ENCODE peak calls at places on chromosomes 5 and 9, in four cellular contexts. M, V, P and C are unnamed samples.

GRCh38 chr5:154487541-154487940 is 9.5 kb upstream of the HAND1 start:
- DNase-seq in M (no peak), V (no peak), P (no peak), C (peak)

GRCh38 chr9:89933578-89933977 is 328.8 kb downstream of the GADD45G start:
- DNase-seq in M (no peak), V (no peak), P (no peak), C (no peak)

GRCh38 chr9:4572184-4572826 is 82.0 kb downstream of the SLC1A1 start:
- DNase-seq in M (no peak), V (no peak), P (no peak), C (no peak)

GRCh38 chr9:136018257-136019031 is 57.3 kb upstream of the UBAC1 start:
- DNase-seq in M (peak), V (no peak), P (no peak), C (no peak)

GRCh38 chr5:181120311-181120710 is 10.7 kb downstream of the OR2V1 start:
- DNase-seq in M (no peak), V (no peak), P (no peak), C (no peak)

GRCh38 chr9:135749171-135750045 is 47.4 kb downstream of the KCNT1 start:
- DNase-seq in M (no peak), V (no peak), P (no peak), C (no peak)

GRCh38 chr9:28394774-28395173 is 821.5 kb upstream of the C9orf72 start:
- DNase-seq in M (no peak), V (no peak), P (no peak), C (no peak)

GRCh38 chr5:14143843-14144585 is 872 bp downstream of the TRIO start:
- DNase-seq in M (peak), V (peak), P (no peak), C (peak)

GRCh38 chr5:111628901-111629300 is 116.6 kb upstream of the STARD4 start:
- DNase-seq in M (no peak), V (no peak), P (no peak), C (no peak)

GRCh38 chr5:89037090-89037489 is 154.1 kb upstream of the MEF2C start:
- DNase-seq in M (no peak), V (no peak), P (no peak), C (no peak)

GRCh38 chr5:178589180-178590140 is 733 bp downstream of the COL23A1 start:
- DNase-seq in M (no peak), V (no peak), P (no peak), C (peak)

GRCh38 chr9:63816742-63817621 is 1468.0 kb downstream of the FOXD4L5 start:
- DNase-seq in M (peak), V (peak), P (no peak), C (peak)

GRCh38 chr5:45094876-45095275 is 286.1 kb downstream of the MRPS30 start:
- DNase-seq in M (no peak), V (no peak), P (no peak), C (no peak)

GRCh38 chr5:55667938-55668337 is 44.2 kb downstream of the SLC38A9 start:
- DNase-seq in M (no peak), V (no peak), P (no peak), C (no peak)

GRCh38 chr9:84481819-84482218 is 141.3 kb upstream of the SLC28A3 start:
- DNase-seq in M (no peak), V (no peak), P (no peak), C (no peak)

GRCh38 chr9:137380171-137380570 is 42.8 kb downstream of the EXD3 start:
- DNase-seq in M (no peak), V (no peak), P (no peak), C (no peak)

GRCh38 chr5:172004824-172005237 is 1.6 kb downstream of the FBXW11 start:
- DNase-seq in M (no peak), V (no peak), P (no peak), C (no peak)

GRCh38 chr5:142641681-142642080 is 44.2 kb downstream of the FGF1 start:
- DNase-seq in M (no peak), V (no peak), P (no peak), C (no peak)

GRCh38 chr5:79576606-79577289 is 35.5 kb upstream of the TENT2 start:
- DNase-seq in M (no peak), V (no peak), P (no peak), C (no peak)

GRCh38 chr5:169050146-169050571 is 250.8 kb downstream of the SLIT3 start:
- DNase-seq in M (no peak), V (no peak), P (no peak), C (no peak)

GRCh38 chr5:154520861-154521453 is 42.9 kb upstream of the HAND1 start:
- DNase-seq in M (no peak), V (peak), P (peak), C (peak)

GRCh38 chr5:109857405-109858031 is 167.8 kb downstream of the MAN2A1 start:
- DNase-seq in M (no peak), V (no peak), P (no peak), C (no peak)

GRCh38 chr5:135667204-135667603 is 88.4 kb upstream of the CXCL14 start:
- DNase-seq in M (no peak), V (no peak), P (no peak), C (no peak)

GRCh38 chr5:169190860-169191259 is 110.1 kb downstream of the SLIT3 start:
- DNase-seq in M (no peak), V (no peak), P (no peak), C (no peak)

GRCh38 chr9:108934323-108934885 is at the start of gene ABITRAM:
- DNase-seq in M (peak), V (peak), P (peak), C (peak)

GRCh38 chr5:123209163-123210013 is 120.3 kb downstream of the PRDM6 start:
- DNase-seq in M (no peak), V (no peak), P (peak), C (no peak)

GRCh38 chr5:97629281-97629680 is 446.2 kb upstream of the RIOK2 start:
- DNase-seq in M (no peak), V (no peak), P (peak), C (no peak)

GRCh38 chr9:128082173-128082572 is 14.1 kb downstream of the SLC25A25 start:
- DNase-seq in M (no peak), V (no peak), P (peak), C (no peak)

GRCh38 chr5:160165137-160166068 is 46.2 kb upstream of the PWWP2A start:
- DNase-seq in M (peak), V (peak), P (peak), C (no peak)

GRCh38 chr9:34654317-34655083 is 2.5 kb downstream of the IL11RA start:
- DNase-seq in M (peak), V (no peak), P (no peak), C (no peak)

GRCh38 chr5:81924467-81924866 is 47.4 kb upstream of the ATG10 start:
- DNase-seq in M (no peak), V (no peak), P (no peak), C (no peak)

GRCh38 chr5:138641547-138642298 is 66.5 kb upstream of the HSPA9 start:
- DNase-seq in M (no peak), V (peak), P (peak), C (no peak)

GRCh38 chr5:1708592-1709141 is 91.0 kb downstream of the MRPL36 start:
- DNase-seq in M (no peak), V (no peak), P (no peak), C (no peak)

GRCh38 chr5:52789378-52789777 is 1.7 kb downstream of the ITGA1 start:
- DNase-seq in M (no peak), V (no peak), P (no peak), C (no peak)

GRCh38 chr9:105219291-105219805 is 25.1 kb upstream of the SLC44A1 start:
- DNase-seq in M (no peak), V (no peak), P (no peak), C (no peak)

GRCh38 chr9:13750061-13750460 is 470.6 kb upstream of the MPDZ start:
- DNase-seq in M (no peak), V (no peak), P (no peak), C (no peak)
- TF ChIP-seq POLR2AphosphoS5 in M (no peak), V (no peak), P (no peak), C (no peak)

GRCh38 chr9:23825143-23825531 is 903 bp downstream of the ELAVL2 start:
- DNase-seq in M (no peak), V (no peak), P (no peak), C (no peak)

GRCh38 chr9:23825700-23826099 is 340 bp downstream of the ELAVL2 start:
- DNase-seq in M (no peak), V (no peak), P (no peak), C (no peak)

GRCh38 chr9:23826120-23826629 is at the start of gene ELAVL2:
- DNase-seq in M (peak), V (peak), P (no peak), C (no peak)

GRCh38 chr9:23822331-23823169 is 3.5 kb downstream of the ELAVL2 start:
- DNase-seq in M (no peak), V (no peak), P (no peak), C (no peak)

GRCh38 chr9:23824241-23825142 is 1.5 kb downstream of the ELAVL2 start:
- DNase-seq in M (no peak), V (peak), P (no peak), C (no peak)
- TF ChIP-seq POLR2AphosphoS5 in M (no peak), V (no peak), P (no peak), C (no peak)

DNA sequence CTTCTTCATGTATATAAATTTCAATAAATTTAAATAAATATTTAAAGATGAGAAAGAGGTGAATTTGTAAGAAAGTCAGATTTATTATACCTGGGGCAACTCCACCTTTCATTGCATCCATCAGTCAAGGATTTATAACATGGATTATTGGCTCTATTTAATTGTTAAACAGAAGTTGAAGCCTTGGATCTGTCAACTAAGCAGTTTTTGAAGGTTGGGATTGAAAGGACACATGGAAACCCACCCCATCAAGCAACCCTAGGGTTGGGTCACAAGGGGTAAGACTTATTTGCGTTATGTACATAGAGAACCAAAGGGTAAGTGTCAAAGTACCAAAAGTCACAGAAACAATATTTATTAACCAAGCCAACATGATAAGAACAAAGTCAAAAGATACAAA is 342.5 kb downstream of the ELAVL2 start:
- DNase-seq in M (no peak), V (no peak), P (no peak), C (no peak)
- TF ChIP-seq POLR2AphosphoS5 in M (no peak), V (no peak), P (no peak), C (no peak)

GRCh38 chr9:36138901-36139300 is 2.4 kb downstream of the GLIPR2 start:
- DNase-seq in M (peak), V (no peak), P (no peak), C (no peak)
- TF ChIP-seq POLR2AphosphoS5 in M (no peak), V (no peak), P (no peak), C (no peak)

GRCh38 chr5:131220566-131220965 is 43.3 kb upstream of the CDC42SE2 start:
- DNase-seq in M (no peak), V (no peak), P (no peak), C (no peak)

GRCh38 chr5:131221888-131222287 is 42.0 kb upstream of the CDC42SE2 start:
- DNase-seq in M (no peak), V (no peak), P (no peak), C (no peak)

GRCh38 chr5:131223751-131224386 is 40.0 kb upstream of the CDC42SE2 start:
- DNase-seq in M (no peak), V (no peak), P (no peak), C (no peak)

GRCh38 chr5:131224387-131225191 is 39.3 kb upstream of the CDC42SE2 start:
- DNase-seq in M (no peak), V (peak), P (no peak), C (no peak)

GRCh38 chr5:131222731-131223130 is 41.1 kb upstream of the CDC42SE2 start:
- DNase-seq in M (no peak), V (no peak), P (no peak), C (no peak)
- TF ChIP-seq POLR2AphosphoS5 in M (no peak), V (no peak), P (no peak), C (no peak)

DNA sequence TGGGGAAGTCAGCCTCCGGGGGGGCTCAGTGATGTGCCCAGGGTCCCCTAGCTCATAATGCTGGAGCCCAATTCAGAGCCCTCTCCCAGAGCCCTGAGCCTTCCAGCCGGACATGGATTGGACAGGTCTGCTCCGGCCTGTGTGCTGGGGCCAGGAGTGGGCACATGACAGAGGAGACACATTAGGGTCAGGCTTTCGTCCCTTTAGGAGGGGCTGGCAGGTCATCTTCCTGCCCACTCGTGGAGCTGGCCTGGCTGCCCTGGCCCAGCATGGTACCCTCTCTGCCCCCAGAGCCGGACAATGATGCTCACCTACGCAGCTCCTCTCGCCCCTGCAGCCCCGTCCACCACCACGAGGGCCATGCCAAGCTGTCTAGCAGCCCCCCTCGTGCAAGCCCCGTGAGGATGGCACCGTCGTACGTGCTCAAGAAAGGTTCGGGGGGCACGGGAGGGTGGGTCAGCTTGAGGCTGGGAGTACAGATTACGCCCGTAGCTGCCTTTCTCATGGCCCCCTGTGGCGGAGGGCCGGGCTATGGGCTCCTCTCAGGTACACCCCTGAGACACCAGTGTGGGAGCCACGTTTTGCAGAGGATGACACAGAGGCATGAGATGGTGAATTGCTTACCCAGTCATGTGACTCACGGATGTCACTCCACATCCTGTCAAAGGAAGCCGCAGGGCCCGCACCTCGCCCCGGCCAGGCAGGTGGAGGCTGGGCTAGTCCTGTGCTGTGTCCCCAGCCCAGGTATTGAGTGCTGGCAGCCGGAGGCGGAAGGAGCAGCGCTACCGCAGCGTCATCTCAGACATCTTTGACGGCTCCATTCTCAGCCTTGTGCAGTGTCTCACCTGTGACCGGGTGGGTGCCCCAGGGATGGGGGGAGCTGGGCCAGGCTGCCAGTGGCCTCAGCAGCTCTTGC is 33.6 kb downstream of the USP20 start:
- DNase-seq in M (no peak), V (peak), P (no peak), C (no peak)
- TF ChIP-seq POLR2AphosphoS5 in M (no peak), V (no peak), P (no peak), C (no peak)

GRCh38 chr5:40755407-40756365 is at the start of gene TTC33:
- DNase-seq in M (peak), V (peak), P (peak), C (peak)
- TF ChIP-seq POLR2AphosphoS5 in M (peak), V (peak), P (peak), C (peak)